ENCODE peak calls at places on chromosomes 11 and 22, in ten cellular contexts. U is activated CD8-positive, alpha-beta memory T cell treated with anti-CD3 and anti-CD28 coated beads, Interleukin-2, amount 50 U/mL, for 48 hours; F is effector CD4-positive, alpha-beta T cell; E is kidney epithelial cell; D is right cardiac atrium; C is ureter; Q is Jurkat, Clone E6-1; B is dorsolateral prefrontal cortex; M is T-cell; I is non-pigmented ciliary epithelial cell. V is an unnamed sample.

GRCh38 chr11:64560139-64560771 is 30.8 kb upstream of the SLC22A12 start:
- DNase-seq in E (no peak), B (no peak), U (no peak), Q (no peak), M (no peak), F (no peak), I (no peak), D (no peak), C (no peak), V (no peak)

GRCh38 chr11:2581151-2581930 is 118.5 kb downstream of the KCNQ1OT1 start:
- DNase-seq in Q (no peak), U (peak), E (no peak), I (no peak), F (no peak), C (peak), D (peak), B (peak), M (no peak), V (no peak)

GRCh38 chr22:19106886-19107729 is 15.1 kb downstream of the DGCR2 start:
- DNase-seq in Q (peak), C (no peak), D (no peak), B (no peak), F (no peak), I (no peak), E (no peak), U (no peak), M (no peak), V (no peak)

GRCh38 chr11:64258356-64258755 is 7.0 kb downstream of the PLCB3 start:
- DNase-seq in M (no peak), B (no peak), D (no peak), I (no peak), E (no peak), C (no peak), Q (no peak), F (no peak), U (no peak), V (no peak)

GRCh38 chr11:62577046-62577708 is 3.5 kb upstream of the EEF1G start:
- DNase-seq in Q (no peak), U (no peak), B (no peak), C (no peak), D (peak), E (no peak), M (no peak), F (no peak), I (no peak), V (no peak)

GRCh38 chr11:134142536-134142935 is 73.7 kb downstream of the JAM3 start:
- DNase-seq in F (no peak), C (no peak), M (no peak), D (no peak), Q (no peak), U (no peak), B (no peak), I (no peak), E (no peak), V (no peak)

GRCh38 chr11:118532852-118533768 is 2.1 kb downstream of the TMEM25 start:
- DNase-seq in B (no peak), Q (no peak), U (no peak), D (no peak), C (no peak), I (no peak), E (no peak), F (no peak), M (no peak), V (no peak)

GRCh38 chr11:47186076-47186936 is at the start of gene PACSIN3:
- DNase-seq in I (no peak), F (peak), B (no peak), U (peak), Q (no peak), M (peak), D (peak), C (no peak), E (no peak), V (no peak)

GRCh38 chr22:21003782-21004181 is 1.9 kb upstream of the THAP7 start:
- DNase-seq in M (no peak), C (no peak), D (no peak), E (no peak), Q (no peak), U (no peak), I (no peak), F (no peak), B (no peak), V (no peak)

GRCh38 chr11:64650923-64651523 is 60.0 kb downstream of the SLC22A12 start:
- DNase-seq in Q (no peak), I (no peak), U (no peak), C (no peak), F (no peak), M (no peak), D (no peak), E (no peak), B (no peak), V (no peak)

GRCh38 chr11:40186401-40187091 is 1272.9 kb downstream of the LRRC4C start:
- DNase-seq in U (no peak), C (no peak), B (peak), D (no peak), I (no peak), Q (no peak), F (no peak), M (no peak), E (no peak), V (no peak)

GRCh38 chr11:26473216-26474194 is 98.6 kb downstream of the MUC15 start:
- DNase-seq in D (no peak), F (no peak), Q (no peak), E (no peak), M (no peak), I (no peak), U (no peak), B (no peak), C (no peak), V (no peak)

GRCh38 chr22:41596776-41597634 is 7.4 kb upstream of the PMM1 start:
- DNase-seq in M (peak), F (peak), E (no peak), B (peak), U (peak), C (no peak), D (peak), Q (no peak), I (no peak), V (no peak)

GRCh38 chr11:130908770-130909625 is 7.3 kb downstream of the SNX19 start:
- DNase-seq in B (no peak), C (no peak), U (no peak), Q (no peak), I (peak), E (no peak), F (no peak), M (no peak), D (no peak), V (no peak)

GRCh38 chr11:59705281-59705680 is 8.4 kb downstream of the OR10V1 start:
- DNase-seq in F (no peak), D (no peak), U (no peak), C (no peak), I (no peak), M (no peak), B (no peak), E (no peak), Q (no peak), V (no peak)

GRCh38 chr11:64239662-64240466 is 1.0 kb upstream of the FKBP2 start:
- DNase-seq in B (no peak), F (no peak), E (no peak), I (no peak), Q (no peak), M (no peak), U (no peak), D (no peak), C (no peak), V (no peak)

GRCh38 chr22:32880906-32881596 is 79.5 kb downstream of the TIMP3 start:
- DNase-seq in F (no peak), D (peak), B (no peak), E (no peak), Q (peak), C (peak), U (no peak), I (peak), M (no peak), V (no peak)

GRCh38 chr11:27694992-27695391 is 5.3 kb downstream of the BDNF start:
- DNase-seq in F (no peak), Q (no peak), D (no peak), B (no peak), E (no peak), U (no peak), M (no peak), C (no peak), I (no peak), V (no peak)

GRCh38 chr11:93986716-93987115 is 34.4 kb upstream of the HEPHL1 start:
- DNase-seq in D (no peak), U (no peak), C (no peak), B (no peak), Q (no peak), M (no peak), E (peak), F (no peak), I (no peak), V (peak)

GRCh38 chr22:26322179-26322905 is 106.7 kb upstream of the ASPHD2 start:
- DNase-seq in M (no peak), C (no peak), F (no peak), D (no peak), U (no peak), B (no peak), I (peak), Q (no peak), E (peak), V (peak)

GRCh38 chr22:32695451-32695891 is 106.0 kb upstream of the TIMP3 start:
- DNase-seq in M (no peak), Q (no peak), B (no peak), D (no peak), I (peak), U (no peak), C (no peak), E (peak), F (no peak), V (peak)

GRCh38 chr22:50174382-50175190 is 4.1 kb downstream of the PANX2 start:
- DNase-seq in Q (no peak), U (no peak), F (no peak), C (no peak), D (no peak), I (no peak), M (no peak), B (no peak), E (no peak), V (no peak)

GRCh38 chr11:84905411-84905810 is 721.7 kb downstream of the DLG2 start:
- DNase-seq in U (no peak), B (no peak), D (no peak), I (no peak), M (no peak), C (no peak), E (no peak), F (no peak), Q (peak), V (no peak)

GRCh38 chr11:1358286-1358685 is 31.4 kb upstream of the BRSK2 start:
- DNase-seq in M (no peak), I (no peak), U (no peak), D (peak), C (no peak), B (no peak), Q (no peak), E (no peak), F (no peak), V (no peak)